ENCODE peak calls at places on chromosomes 5 and 9, in four cellular contexts. One of them, this sample, is unnamed.

GRCh38 chr5:140926211-140926902 is at the start of gene PCDHAC1:
- DNase-seq in dermis blood vessel endothelial cell: peak
- DNase-seq in retina: peak
- DNase-seq in fibroblast of lung: peak
- DNase-seq in this sample: no peak

GRCh38 chr9:278651-279050 is 64.0 kb downstream of the DOCK8 start:
- DNase-seq in dermis blood vessel endothelial cell: peak
- DNase-seq in retina: no peak
- DNase-seq in fibroblast of lung: no peak
- DNase-seq in this sample: no peak

GRCh38 chr5:172178301-172179031 is 9.6 kb downstream of the STK10 start:
- DNase-seq in dermis blood vessel endothelial cell: peak
- DNase-seq in retina: peak
- DNase-seq in fibroblast of lung: no peak
- DNase-seq in this sample: no peak

GRCh38 chr5:55072668-55073067 is 29.8 kb upstream of the GZMA start:
- DNase-seq in dermis blood vessel endothelial cell: peak
- DNase-seq in retina: no peak
- DNase-seq in fibroblast of lung: no peak
- DNase-seq in this sample: no peak

GRCh38 chr5:141713616-141714309 is 31.7 kb upstream of the ARAP3 start:
- DNase-seq in dermis blood vessel endothelial cell: peak
- DNase-seq in retina: no peak
- DNase-seq in fibroblast of lung: peak
- DNase-seq in this sample: no peak

GRCh38 chr5:74281191-74281590 is 359.3 kb downstream of the ENC1 start:
- DNase-seq in dermis blood vessel endothelial cell: no peak
- DNase-seq in retina: peak
- DNase-seq in fibroblast of lung: no peak
- DNase-seq in this sample: no peak

GRCh38 chr9:95409650-95410426 is 92.3 kb upstream of the FANCC start:
- DNase-seq in dermis blood vessel endothelial cell: peak
- DNase-seq in retina: peak
- DNase-seq in fibroblast of lung: peak
- DNase-seq in this sample: peak

GRCh38 chr9:98185611-98186171 is 6.7 kb downstream of the CORO2A start:
- DNase-seq in dermis blood vessel endothelial cell: no peak
- DNase-seq in retina: no peak
- DNase-seq in fibroblast of lung: no peak
- DNase-seq in this sample: no peak

This sample was measured in skeletal muscle cell.